ENCODE peak calls at places on chromosome 14, in ten cellular contexts. N, D, Y, X, W, G, S, V, P and L are unnamed samples.

GRCh38 chr14:84409435-84409834 is 1120.5 kb upstream of the FLRT2 start:
- DNase-seq in Y (no peak), W (peak; percentile 19), N (no peak), S (no peak), X (no peak), D (no peak), G (no peak), V (no peak), P (no peak), L (no peak)

GRCh38 chr14:95321201-95321600 is 1.5 kb upstream of the CLMN start:
- DNase-seq in X (no peak), D (no peak), G (no peak), Y (no peak), P (no peak), S (no peak), W (no peak), N (no peak), V (no peak), L (no peak)

GRCh38 chr14:29144598-29144997 is 378.0 kb downstream of the FOXG1 start:
- DNase-seq in D (no peak), V (no peak), N (no peak), X (no peak), P (no peak), S (no peak), W (peak; percentile 99), G (no peak), Y (no peak), L (no peak)

GRCh38 chr14:22282429-22282828 is 306.6 kb downstream of the DAD1 start:
- DNase-seq in S (no peak), W (no peak), V (no peak), Y (no peak), D (no peak), X (no peak), N (no peak), G (no peak), P (no peak), L (peak; percentile 8)

GRCh38 chr14:59897757-59898383 is 22.1 kb upstream of the LRRC9 start:
- DNase-seq in G (no peak), S (peak; percentile 10), V (no peak), X (peak; percentile 13), D (peak; percentile 21), N (no peak), W (no peak), P (peak; percentile 44), Y (no peak), L (no peak)

GRCh38 chr14:30994681-30995620 is 30.5 kb upstream of the AP4S1 start:
- DNase-seq in G (no peak), D (no peak), V (peak; percentile 8), Y (no peak), S (no peak), P (no peak), N (no peak), W (peak; percentile 32), X (no peak), L (no peak)

GRCh38 chr14:50321009-50321660 is 9.0 kb downstream of the DMAC2L start:
- DNase-seq in V (peak; percentile 82), N (peak; percentile 78), W (peak; percentile 98), X (peak; percentile 74), G (no peak), D (peak; percentile 75), P (peak; percentile 63), S (peak; percentile 83), Y (no peak), L (no peak)

GRCh38 chr14:59213368-59214315 is 25.2 kb downstream of the DAAM1 start:
- DNase-seq in Y (no peak), S (no peak), N (no peak), X (no peak), P (no peak), W (peak; percentile 72), G (no peak), D (no peak), V (no peak), L (no peak)

GRCh38 chr14:31877333-31877798 is 199.7 kb upstream of the ARHGAP5 start:
- DNase-seq in D (no peak), P (no peak), V (no peak), N (no peak), Y (no peak), G (no peak), S (no peak), W (peak; percentile 38), X (no peak), L (no peak)

GRCh38 chr14:65421201-65421981 is 8.9 kb downstream of the FUT8 start:
- DNase-seq in W (peak; percentile 78), P (no peak), Y (no peak), D (no peak), N (no peak), V (no peak), X (no peak), S (no peak), G (no peak), L (no peak)

GRCh38 chr14:71525663-71526246 is 406.5 kb upstream of the RGS6 start:
- DNase-seq in X (no peak), D (no peak), W (peak; percentile 11), S (no peak), P (no peak), N (no peak), V (no peak), G (no peak), Y (no peak), L (no peak)

GRCh38 chr14:96586921-96587822 is 85.0 kb downstream of the PAPOLA start:
- DNase-seq in G (no peak), P (no peak), V (no peak), S (no peak), D (no peak), X (no peak), W (no peak), Y (no peak), N (no peak), L (no peak)

GRCh38 chr14:47846008-47846407 is 170.6 kb upstream of the MDGA2 start:
- DNase-seq in N (no peak), V (no peak), G (no peak), X (no peak), S (no peak), D (no peak), W (no peak), Y (no peak), P (no peak), L (no peak)

GRCh38 chr14:42112108-42112507 is 505.4 kb downstream of the LRFN5 start:
- DNase-seq in X (no peak), Y (no peak), W (peak; percentile 41), S (no peak), N (no peak), G (no peak), V (no peak), P (no peak), D (no peak), L (no peak)

GRCh38 chr14:69770559-69770958 is 3.6 kb downstream of the SRSF5 start:
- DNase-seq in S (no peak), N (no peak), W (no peak), V (no peak), P (no peak), G (no peak), D (no peak), X (no peak), Y (no peak), L (no peak)

GRCh38 chr14:69769623-69770022 is 2.7 kb downstream of the SRSF5 start:
- DNase-seq in G (no peak), D (no peak), S (no peak), X (no peak), P (no peak), W (no peak), N (peak; percentile 23), V (no peak), Y (no peak), L (no peak)

GRCh38 chr14:69766984-69767368 is at the start of gene SRSF5:
- DNase-seq in D (peak; percentile 97), G (peak; percentile 97), Y (peak; percentile 92), V (peak; percentile 88), N (peak; percentile 97), P (peak; percentile 97), X (peak; percentile 89), W (peak; percentile 97), S (peak; percentile 93), L (peak; percentile 79)

GRCh38 chr14:69768873-69769272 is 1.9 kb downstream of the SRSF5 start:
- DNase-seq in P (no peak), S (no peak), N (no peak), W (no peak), V (no peak), X (no peak), G (no peak), D (no peak), Y (no peak), L (no peak)

GRCh38 chr14:69767369-69767999 is 542 bp downstream of the SRSF5 start:
- DNase-seq in D (peak; percentile 92), N (peak; percentile 91), G (peak; percentile 92), X (peak; percentile 74), S (peak; percentile 61), P (peak; percentile 91), Y (peak; percentile 80), V (peak; percentile 61), W (peak; percentile 90), L (peak; percentile 82)
- TF ChIP-seq POLR2A in D (peak; percentile 65), N (peak; percentile 81), G (no peak), X (peak; percentile 88), S (no peak), P (no peak), Y (peak; percentile 97), V (peak; percentile 86), W (peak; percentile 79), L (no peak)

GRCh38 chr14:68547305-68548193 is 245.3 kb downstream of the ZFP36L1 start:
- DNase-seq in G (no peak), W (peak; percentile 93), S (peak; percentile 85), D (peak; percentile 62), V (no peak), Y (no peak), P (peak; percentile 41), X (peak; percentile 79), N (peak; percentile 87), L (no peak)
- TF ChIP-seq POLR2A in G (no peak), W (peak; percentile 68), S (no peak), D (no peak), V (no peak), Y (peak; percentile 7), P (no peak), X (no peak), N (peak; percentile 43), L (no peak)

DNA sequence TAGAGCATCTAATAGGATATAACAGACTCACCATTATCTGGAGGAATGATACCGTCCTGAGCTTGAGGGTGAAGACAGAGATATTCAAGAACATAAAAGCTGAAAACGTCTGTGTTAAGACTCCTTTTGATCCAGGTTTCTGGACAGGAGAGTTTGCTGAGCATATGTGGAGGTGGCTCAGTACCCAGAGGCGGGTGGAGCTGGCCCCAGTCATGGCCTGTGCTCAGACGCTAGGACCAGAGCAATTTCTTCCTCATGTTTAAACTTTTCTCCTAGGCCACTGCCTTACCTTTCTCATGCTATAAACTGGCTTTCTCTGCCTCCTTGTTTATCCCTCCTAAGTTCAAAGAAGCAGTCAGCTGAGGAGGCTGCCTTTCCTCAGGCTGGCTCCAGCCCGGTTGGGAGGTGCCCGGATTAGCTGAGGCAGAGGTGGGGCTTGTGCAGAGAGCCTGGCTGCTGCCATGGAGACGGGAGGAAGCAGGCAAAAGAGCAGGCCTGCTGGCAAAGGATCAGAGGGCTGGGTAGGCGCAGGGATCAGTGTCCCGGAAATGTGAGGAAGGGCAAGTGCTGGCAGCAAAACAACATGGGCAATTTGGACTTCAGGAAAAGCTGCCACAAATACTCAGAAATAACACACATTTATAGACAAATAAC is 13.7 kb downstream of the COA8 start:
- DNase-seq in G (peak; percentile 95), V (no peak), X (peak; percentile 81), N (peak; percentile 88), Y (peak; percentile 77), P (peak; percentile 96), W (peak; percentile 80), S (peak; percentile 53), D (peak; percentile 95), L (no peak)
- TF ChIP-seq POLR2A in G (no peak), V (no peak), X (no peak), N (no peak), Y (no peak), P (no peak), W (no peak), S (no peak), D (peak; percentile 12), L (no peak)

GRCh38 chr14:24113801-24114535 is 609 bp upstream of the DCAF11 start:
- DNase-seq in X (peak; percentile 76), G (peak; percentile 97), W (peak; percentile 87), V (peak; percentile 79), D (peak; percentile 93), N (peak; percentile 91), P (peak; percentile 75), S (peak; percentile 94), Y (peak; percentile 71), L (peak; percentile 61)
- TF ChIP-seq POLR2A in X (peak; percentile 67), G (peak; percentile 84), W (peak; percentile 69), V (peak; percentile 86), D (peak; percentile 84), N (peak; percentile 41), P (no peak), S (peak; percentile 73), Y (no peak), L (peak; percentile 84)